ENCODE peak calls at places on chromosomes 1 and 21, in six cellular contexts. H is adrenal gland, Y is neural progenitor cell, V is fibroblast of lung, O is tibial artery, Z is A549. J is an unnamed sample.

GRCh38 chr1:25128168-25128621 is 104.1 kb downstream of the SYF2 start:
- DNase-seq in H (no peak), Y (no peak), V (no peak), O (peak), Z (no peak), J (no peak)

GRCh38 chr1:115056395-115056798 is 26.8 kb downstream of the TSHB start:
- DNase-seq in H (no peak), Y (peak), V (peak), O (no peak), Z (no peak), J (peak)

GRCh38 chr1:30407862-30408580 is 315.4 kb downstream of the MATN1 start:
- DNase-seq in H (no peak), Y (no peak), V (no peak), O (peak), Z (no peak), J (no peak)

GRCh38 chr1:226545806-226546596 is 2.6 kb upstream of the STUM start:
- DNase-seq in H (no peak), Y (no peak), V (no peak), O (peak), Z (no peak), J (no peak)

GRCh38 chr1:234628099-234628498 is 18.1 kb upstream of the IRF2BP2 start:
- DNase-seq in H (no peak), Y (no peak), V (peak), O (no peak), Z (peak), J (peak)

GRCh38 chr21:40049031-40049958 is 182.1 kb downstream of the PCP4 start:
- DNase-seq in H (no peak), Y (no peak), V (no peak), O (peak), Z (no peak), J (no peak)

GRCh38 chr1:161069201-161069685 is 448 bp downstream of the ARHGAP30 start:
- DNase-seq in H (no peak), Y (no peak), V (no peak), O (no peak), Z (no peak), J (no peak)

GRCh38 chr21:27201197-27201596 is 234.3 kb upstream of the ADAMTS5 start:
- DNase-seq in H (no peak), Y (no peak), V (peak), O (no peak), Z (no peak), J (no peak)

GRCh38 chr1:153970346-153970745 is 2.6 kb downstream of the CREB3L4 start:
- DNase-seq in H (no peak), Y (no peak), V (no peak), O (no peak), Z (no peak), J (no peak)

GRCh38 chr1:195806060-195806459 is 802.2 kb downstream of the KCNT2 start:
- DNase-seq in H (no peak), Y (no peak), V (no peak), O (no peak), Z (no peak), J (no peak)

GRCh38 chr21:44392916-44393315 is 39.5 kb downstream of the TRPM2 start:
- DNase-seq in H (no peak), Y (peak), V (no peak), O (no peak), Z (peak), J (no peak)

GRCh38 chr1:204448321-204448964 is 36.8 kb upstream of the PPP1R15B start:
- DNase-seq in H (no peak), Y (no peak), V (no peak), O (no peak), Z (peak), J (no peak)

DNA sequence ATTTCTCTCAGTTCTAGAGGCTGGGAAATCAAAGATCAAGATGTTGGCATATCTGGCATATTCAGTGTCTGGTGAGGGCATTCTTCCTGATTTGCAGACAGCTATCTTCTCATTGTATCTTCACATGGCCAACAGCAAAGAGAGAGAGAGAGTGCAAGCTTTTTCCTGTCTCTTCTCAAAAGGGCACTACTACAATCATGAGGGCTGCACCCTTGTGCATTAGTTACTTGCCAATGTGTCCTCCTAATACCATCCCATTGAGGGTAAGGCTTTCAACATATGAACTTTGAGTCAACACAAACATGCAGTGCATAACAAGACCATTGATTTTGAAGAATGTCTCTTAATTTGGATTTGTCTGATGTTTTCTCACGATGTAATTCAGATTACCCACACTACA is 78.0 kb downstream of the CCDC30 start:
- DNase-seq in H (no peak), Y (no peak), V (no peak), O (no peak), Z (no peak), J (no peak)
- TF ChIP-seq CTCF in H (no peak), Y (no peak), V (no peak), O (no peak), Z (no peak), J (no peak)

GRCh38 chr1:219806020-219806419 is 122.3 kb downstream of the SLC30A10 start:
- DNase-seq in H (no peak), Y (no peak), V (no peak), O (no peak), Z (no peak), J (no peak)
- H3K4me3 ChIP-seq in H (no peak), Y (no peak), V (no peak), O (no peak), Z (no peak), J (no peak)

GRCh38 chr1:199545780-199546179 is 481.7 kb upstream of the NR5A2 start:
- DNase-seq in H (no peak), Y (peak), V (no peak), O (no peak), Z (peak), J (no peak)
- TF ChIP-seq CTCF in H (no peak), Y (peak), V (no peak), O (no peak), Z (peak), J (peak)

GRCh38 chr1:63908016-63908415 is 134.2 kb downstream of the ROR1 start:
- DNase-seq in H (no peak), Y (no peak), V (peak), O (no peak), Z (no peak), J (no peak)
- H3K4me3 ChIP-seq in H (no peak), Y (no peak), V (no peak), O (no peak), Z (no peak), J (no peak)

GRCh38 chr1:83545450-83545849 is 453.5 kb downstream of the TTLL7 start:
- DNase-seq in H (no peak), Y (peak), V (no peak), O (no peak), Z (peak), J (no peak)
- TF ChIP-seq CTCF in H (no peak), Y (peak), V (no peak), O (no peak), Z (no peak), J (no peak)